ENCODE peak calls at places on chromosomes 11 and 22, in four cellular contexts. One of them, this sample, is unnamed.

GRCh38 chr11:9527481-9528140 is 45.9 kb upstream of the WEE1 start:
- DNase-seq in IMR-90: peak
- DNase-seq in neuronal stem cell: no peak
- DNase-seq in H1: no peak
- DNase-seq in this sample: no peak

GRCh38 chr11:2376751-2377451 is at the start of gene CD81:
- DNase-seq in IMR-90: peak
- DNase-seq in neuronal stem cell: peak
- DNase-seq in H1: no peak
- DNase-seq in this sample: peak

GRCh38 chr11:1640076-1640946 is 10.7 kb downstream of the KRTAP5-5 start:
- DNase-seq in IMR-90: no peak
- DNase-seq in neuronal stem cell: peak
- DNase-seq in H1: peak
- DNase-seq in this sample: peak

GRCh38 chr11:130328420-130328819 is 13.7 kb upstream of the ZBTB44 start:
- DNase-seq in IMR-90: no peak
- DNase-seq in neuronal stem cell: no peak
- DNase-seq in H1: no peak
- DNase-seq in this sample: no peak

GRCh38 chr11:83292709-83293435 is 6.7 kb upstream of the CCDC90B start:
- DNase-seq in IMR-90: peak
- DNase-seq in neuronal stem cell: peak
- DNase-seq in H1: peak
- DNase-seq in this sample: peak

GRCh38 chr22:27810566-27810965 is 9.0 kb upstream of the MN1 start:
- DNase-seq in IMR-90: peak
- DNase-seq in neuronal stem cell: no peak
- DNase-seq in H1: no peak
- DNase-seq in this sample: no peak

GRCh38 chr22:17853066-17853465 is 78.8 kb upstream of the BID start:
- DNase-seq in IMR-90: no peak
- DNase-seq in neuronal stem cell: no peak
- DNase-seq in H1: no peak
- DNase-seq in this sample: no peak

GRCh38 chr11:45179686-45180085 is 33.2 kb downstream of the PRDM11 start:
- DNase-seq in IMR-90: no peak
- DNase-seq in neuronal stem cell: no peak
- DNase-seq in H1: no peak
- DNase-seq in this sample: no peak

GRCh38 chr22:17829691-17830040 is 55.4 kb upstream of the BID start:
- DNase-seq in IMR-90: peak
- DNase-seq in neuronal stem cell: no peak
- DNase-seq in H1: no peak
- DNase-seq in this sample: no peak

GRCh38 chr22:28269277-28269676 is 350.2 kb upstream of the PITPNB start:
- DNase-seq in IMR-90: no peak
- DNase-seq in neuronal stem cell: no peak
- DNase-seq in H1: no peak
- DNase-seq in this sample: no peak

GRCh38 chr22:47794851-47795250 is 1032.4 kb downstream of the TBC1D22A start:
- DNase-seq in IMR-90: no peak
- DNase-seq in neuronal stem cell: no peak
- DNase-seq in H1: no peak
- DNase-seq in this sample: no peak

GRCh38 chr22:27663812-27664211 is 137.7 kb downstream of the MN1 start:
- DNase-seq in IMR-90: peak
- DNase-seq in neuronal stem cell: no peak
- DNase-seq in H1: no peak
- DNase-seq in this sample: no peak

GRCh38 chr11:113986351-113987140 is 11.6 kb downstream of the HTR3A start:
- DNase-seq in IMR-90: no peak
- DNase-seq in neuronal stem cell: no peak
- DNase-seq in H1: no peak
- DNase-seq in this sample: no peak

GRCh38 chr22:45150139-45150538 is 13.6 kb upstream of the NUP50 start:
- DNase-seq in IMR-90: no peak
- DNase-seq in neuronal stem cell: no peak
- DNase-seq in H1: no peak
- DNase-seq in this sample: no peak

GRCh38 chr22:43852605-43853327 is 9.5 kb downstream of the SULT4A1 start:
- DNase-seq in IMR-90: no peak
- DNase-seq in neuronal stem cell: no peak
- DNase-seq in H1: no peak
- DNase-seq in this sample: peak

GRCh38 chr11:65641233-65642013 is 3.5 kb downstream of the SIPA1 start:
- DNase-seq in IMR-90: no peak
- DNase-seq in neuronal stem cell: no peak
- DNase-seq in H1: no peak
- DNase-seq in this sample: no peak

GRCh38 chr11:58567889-58568512 is 7.7 kb downstream of the LPXN start:
- DNase-seq in IMR-90: peak
- DNase-seq in neuronal stem cell: peak
- DNase-seq in H1: peak
- DNase-seq in this sample: peak

GRCh38 chr11:59182457-59183151 is 10.7 kb downstream of the DTX4 start:
- DNase-seq in IMR-90: no peak
- DNase-seq in neuronal stem cell: no peak
- DNase-seq in H1: no peak
- DNase-seq in this sample: peak

GRCh38 chr22:47738472-47739013 is 976.1 kb downstream of the TBC1D22A start:
- DNase-seq in IMR-90: no peak
- DNase-seq in neuronal stem cell: no peak
- DNase-seq in H1: no peak
- DNase-seq in this sample: no peak

GRCh38 chr22:36765131-36765942 is 10.6 kb downstream of the IFT27 start:
- DNase-seq in IMR-90: no peak
- DNase-seq in neuronal stem cell: no peak
- DNase-seq in H1: no peak
- DNase-seq in this sample: peak

GRCh38 chr11:27395556-27396258 is 32.7 kb upstream of the CCDC34 start:
- DNase-seq in IMR-90: peak
- DNase-seq in neuronal stem cell: no peak
- DNase-seq in H1: no peak
- DNase-seq in this sample: no peak

GRCh38 chr11:86099727-86100320 is 30.9 kb upstream of the PICALM start:
- DNase-seq in IMR-90: peak
- DNase-seq in neuronal stem cell: no peak
- DNase-seq in H1: no peak
- DNase-seq in this sample: no peak

GRCh38 chr11:94814238-94814976 is 46.3 kb downstream of the AMOTL1 start:
- DNase-seq in IMR-90: no peak
- DNase-seq in neuronal stem cell: no peak
- DNase-seq in H1: no peak
- DNase-seq in this sample: no peak

GRCh38 chr11:92628401-92629292 is 340.8 kb upstream of the MTNR1B start:
- DNase-seq in IMR-90: peak
- DNase-seq in neuronal stem cell: no peak
- DNase-seq in H1: no peak
- DNase-seq in this sample: no peak

GRCh38 chr11:76196849-76197248 is 9.5 kb downstream of the WNT11 start:
- DNase-seq in IMR-90: no peak
- DNase-seq in neuronal stem cell: no peak
- DNase-seq in H1: no peak
- DNase-seq in this sample: no peak

GRCh38 chr11:73290536-73290935 is 17.5 kb upstream of the ARHGEF17 start:
- DNase-seq in IMR-90: no peak
- DNase-seq in neuronal stem cell: no peak
- DNase-seq in H1: no peak
- DNase-seq in this sample: no peak

GRCh38 chr11:95688501-95689222 is 100.9 kb downstream of the FAM76B start:
- DNase-seq in IMR-90: no peak
- DNase-seq in neuronal stem cell: no peak
- DNase-seq in H1: no peak
- DNase-seq in this sample: no peak

GRCh38 chr11:74849525-74850391 is 99.1 kb downstream of the XRRA1 start:
- DNase-seq in IMR-90: peak
- DNase-seq in neuronal stem cell: peak
- DNase-seq in H1: peak
- DNase-seq in this sample: peak

DNA sequence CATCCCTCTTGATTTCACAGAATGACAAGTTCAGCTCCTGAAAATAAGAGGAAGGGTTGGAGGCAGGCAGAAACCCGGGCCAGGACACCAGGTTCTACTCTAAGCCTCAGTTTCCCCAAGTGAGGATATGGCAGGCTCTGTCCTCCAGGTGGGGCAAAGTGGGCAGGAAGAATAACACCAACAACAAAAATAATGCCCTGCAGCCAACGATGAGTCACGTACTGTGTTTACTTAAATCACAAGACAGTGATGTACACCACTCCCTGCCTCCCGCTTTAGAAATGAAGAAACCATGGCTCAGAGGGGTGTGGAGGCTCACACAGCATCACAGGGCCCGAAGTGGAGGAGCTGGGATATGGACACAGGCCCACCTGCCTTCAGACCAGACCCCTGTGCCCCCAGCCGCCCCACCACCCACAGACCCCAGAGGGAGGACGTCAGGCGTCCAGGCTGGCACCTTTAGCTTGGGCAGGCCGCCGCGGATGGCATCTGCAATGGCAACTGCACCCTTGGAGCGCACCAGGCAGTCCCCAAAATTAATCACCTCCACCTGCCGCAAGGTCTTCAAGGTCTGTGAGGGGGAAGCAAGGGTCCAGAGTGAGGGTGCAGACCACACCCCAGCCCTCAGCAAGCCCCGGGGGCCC is 15.6 kb upstream of the CHADL start:
- DNase-seq in IMR-90: peak
- DNase-seq in neuronal stem cell: no peak
- DNase-seq in H1: no peak
- DNase-seq in this sample: no peak
- H4K8ac ChIP-seq in IMR-90: peak
- H4K8ac ChIP-seq in neuronal stem cell: no peak
- H4K8ac ChIP-seq in H1: no peak
- H4K8ac ChIP-seq in this sample: no peak

GRCh38 chr11:20388096-20389055 is 860 bp downstream of the PRMT3 start:
- DNase-seq in IMR-90: no peak
- DNase-seq in neuronal stem cell: no peak
- DNase-seq in H1: no peak
- DNase-seq in this sample: no peak
- H4K91ac ChIP-seq in IMR-90: peak
- H4K91ac ChIP-seq in neuronal stem cell: no peak
- H4K91ac ChIP-seq in H1: peak
- H4K91ac ChIP-seq in this sample: peak

GRCh38 chr11:47955356-47955755 is 25.0 kb upstream of the PTPRJ start:
- DNase-seq in IMR-90: no peak
- DNase-seq in neuronal stem cell: no peak
- DNase-seq in H1: no peak
- DNase-seq in this sample: no peak

GRCh38 chr11:47964546-47964945 is 15.8 kb upstream of the PTPRJ start:
- DNase-seq in IMR-90: no peak
- DNase-seq in neuronal stem cell: no peak
- DNase-seq in H1: no peak
- DNase-seq in this sample: no peak

GRCh38 chr11:47961383-47961782 is 19.0 kb upstream of the PTPRJ start:
- DNase-seq in IMR-90: no peak
- DNase-seq in neuronal stem cell: no peak
- DNase-seq in H1: no peak
- DNase-seq in this sample: peak

DNA sequence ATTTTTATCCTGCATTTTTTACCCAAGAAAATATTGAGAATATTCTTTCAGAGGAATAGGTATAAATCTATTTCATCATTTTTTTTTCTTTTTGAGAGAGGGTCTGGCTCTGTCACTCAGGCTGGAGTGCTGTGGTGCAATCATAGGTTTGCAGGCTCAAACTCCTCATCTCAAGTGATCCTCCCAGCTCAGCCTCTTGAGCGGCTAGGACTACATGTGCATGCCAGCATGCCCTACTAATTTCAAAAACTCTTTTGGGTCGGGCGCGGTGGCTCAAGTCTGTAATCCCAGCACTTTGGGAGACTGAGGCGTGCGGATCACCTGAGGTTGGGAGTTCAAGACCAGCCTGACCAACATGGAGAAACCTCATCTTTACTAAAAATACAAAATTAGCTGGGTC is 20.3 kb upstream of the PTPRJ start:
- DNase-seq in IMR-90: no peak
- DNase-seq in neuronal stem cell: no peak
- DNase-seq in H1: no peak
- DNase-seq in this sample: no peak
- H3K4me2 ChIP-seq in IMR-90: no peak
- H3K4me2 ChIP-seq in neuronal stem cell: no peak
- H3K4me2 ChIP-seq in H1: no peak
- H3K4me2 ChIP-seq in this sample: no peak

DNA sequence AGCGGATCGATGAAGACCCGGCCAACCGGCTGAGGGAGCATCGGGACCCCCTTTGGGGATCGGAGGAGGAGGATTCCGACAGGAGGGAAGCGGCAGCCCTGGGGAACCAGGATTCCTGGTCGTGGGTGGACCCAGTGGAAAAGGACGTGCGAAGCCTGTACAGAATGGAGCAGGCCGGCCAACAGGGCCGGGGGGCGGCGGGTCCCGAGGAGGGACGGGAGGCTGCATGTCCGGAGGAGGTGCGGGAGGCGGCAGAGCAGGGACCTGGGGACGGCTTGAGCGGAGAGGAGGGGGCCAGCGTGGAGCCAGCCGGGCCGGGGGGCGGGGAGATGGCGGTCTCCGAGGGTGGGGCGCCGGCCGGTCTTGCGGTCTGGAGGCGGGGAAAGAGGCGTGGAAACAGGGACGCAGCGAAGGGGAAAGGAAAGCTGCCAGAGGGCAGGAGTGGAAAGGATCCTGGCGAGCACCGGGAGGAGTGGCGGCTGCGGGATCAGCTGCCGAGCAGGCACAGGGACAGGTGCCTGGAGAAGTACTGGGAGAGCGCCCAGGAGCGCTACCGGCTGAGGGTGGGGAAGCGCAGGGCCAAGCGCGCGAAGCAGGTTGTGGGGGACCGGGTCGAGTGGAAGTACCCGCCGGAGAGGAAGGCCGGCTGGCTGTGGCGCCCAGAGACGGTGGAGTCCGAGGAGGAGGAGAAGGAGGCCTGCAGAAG is at the start of gene ANO5:
- DNase-seq in IMR-90: no peak
- DNase-seq in neuronal stem cell: peak
- DNase-seq in H1: peak
- DNase-seq in this sample: peak
- H4K8ac ChIP-seq in IMR-90: no peak
- H4K8ac ChIP-seq in neuronal stem cell: no peak
- H4K8ac ChIP-seq in H1: peak
- H4K8ac ChIP-seq in this sample: no peak

GRCh38 chr11:103091441-103091809 is 535 bp downstream of the DCUN1D5 start:
- DNase-seq in IMR-90: peak
- DNase-seq in neuronal stem cell: no peak
- DNase-seq in H1: no peak
- DNase-seq in this sample: peak
- H4K91ac ChIP-seq in IMR-90: no peak
- H4K91ac ChIP-seq in neuronal stem cell: no peak
- H4K91ac ChIP-seq in H1: no peak
- H4K91ac ChIP-seq in this sample: no peak

This sample was measured in H9.